ENCODE peak calls at places on chromosomes 12 and 14, in four cellular contexts. F, L, Q and A are unnamed samples.

GRCh38 chr14:106021832-106022231 is 495.4 kb downstream of the TMEM121 start:
- DNase-seq in L (no peak), F (no peak), Q (no peak), A (no peak)

GRCh38 chr12:47817272-47818006 is 2.3 kb downstream of the HDAC7 start:
- DNase-seq in Q (no peak), F (no peak), L (no peak), A (no peak)

GRCh38 chr12:47577213-47577612 is 128.6 kb downstream of the RPAP3 start:
- DNase-seq in F (no peak), L (no peak), Q (no peak), A (no peak)

GRCh38 chr14:52610187-52610586 is 57.6 kb downstream of the GPR137C start:
- DNase-seq in F (no peak), L (no peak), Q (no peak), A (no peak)

GRCh38 chr12:34348836-34349672 is 326.8 kb downstream of the ALG10 start:
- DNase-seq in L (no peak), Q (no peak), F (no peak), A (no peak)

GRCh38 chr12:122866379-122866778 is 29.5 kb downstream of the VPS37B start:
- DNase-seq in Q (no peak), F (no peak), L (no peak), A (no peak)

GRCh38 chr12:109544955-109545531 is 28.3 kb downstream of the MMAB start:
- DNase-seq in F (no peak), Q (peak), L (no peak), A (no peak)

GRCh38 chr14:85564841-85565527 is 35.0 kb downstream of the FLRT2 start:
- DNase-seq in Q (no peak), L (no peak), F (no peak), A (no peak)

GRCh38 chr12:3116106-3116898 is 39.1 kb downstream of the TSPAN9 start:
- DNase-seq in L (no peak), Q (no peak), F (no peak), A (no peak)

GRCh38 chr14:101315802-101316296 is 245.4 kb upstream of the DIO3 start:
- DNase-seq in Q (peak), F (no peak), L (no peak), A (no peak)

GRCh38 chr12:7542046-7542445 is 38.5 kb upstream of the CD163 start:
- DNase-seq in F (no peak), L (no peak), Q (no peak), A (no peak)

GRCh38 chr12:69879007-69879960 is 54.3 kb downstream of the MYRFL start:
- DNase-seq in Q (peak), F (no peak), L (peak), A (no peak)

GRCh38 chr12:19764408-19764807 is 325.1 kb downstream of the AEBP2 start:
- DNase-seq in F (no peak), L (no peak), Q (no peak), A (no peak)

GRCh38 chr12:12024958-12025682 is 45.6 kb upstream of the BCL2L14 start:
- DNase-seq in Q (no peak), F (no peak), L (no peak), A (no peak)

GRCh38 chr14:79056879-79057278 is 886.7 kb downstream of the NRXN3 start:
- DNase-seq in L (no peak), F (no peak), Q (no peak), A (no peak)

GRCh38 chr14:64107438-64107837 is 186.7 kb downstream of the ESR2 start:
- DNase-seq in F (no peak), L (no peak), Q (no peak), A (no peak)

GRCh38 chr14:78358631-78359030 is 188.5 kb downstream of the NRXN3 start:
- DNase-seq in F (no peak), Q (no peak), L (no peak), A (no peak)

GRCh38 chr14:41505491-41505890 is 101.2 kb upstream of the LRFN5 start:
- DNase-seq in Q (peak), L (no peak), F (peak), A (no peak)

GRCh38 chr12:70660620-70661219 is 23.5 kb upstream of the PTPRB start:
- DNase-seq in L (no peak), Q (peak), F (no peak), A (peak)

GRCh38 chr12:109696485-109697269 is 16.9 kb upstream of the FAM222A start:
- DNase-seq in F (no peak), L (no peak), Q (no peak), A (no peak)

GRCh38 chr12:11650697-11651281 is 1.3 kb downstream of the ETV6 start:
- DNase-seq in L (no peak), F (no peak), Q (peak), A (no peak)

GRCh38 chr12:62785941-62786559 is 148.9 kb downstream of the PPM1H start:
- DNase-seq in L (peak), F (no peak), Q (peak), A (peak)

GRCh38 chr14:60707858-60708257 is 16.3 kb downstream of the SIX4 start:
- DNase-seq in F (no peak), L (no peak), Q (no peak), A (no peak)

GRCh38 chr12:75505706-75506312 is 5.6 kb downstream of the KRR1 start:
- DNase-seq in Q (peak), L (no peak), F (no peak), A (no peak)

GRCh38 chr12:75509621-75510020 is 1.8 kb downstream of the KRR1 start:
- DNase-seq in L (no peak), Q (peak), F (no peak), A (no peak)

GRCh38 chr12:75508159-75508558 is 3.2 kb downstream of the KRR1 start:
- DNase-seq in L (no peak), Q (no peak), F (no peak), A (no peak)

DNA sequence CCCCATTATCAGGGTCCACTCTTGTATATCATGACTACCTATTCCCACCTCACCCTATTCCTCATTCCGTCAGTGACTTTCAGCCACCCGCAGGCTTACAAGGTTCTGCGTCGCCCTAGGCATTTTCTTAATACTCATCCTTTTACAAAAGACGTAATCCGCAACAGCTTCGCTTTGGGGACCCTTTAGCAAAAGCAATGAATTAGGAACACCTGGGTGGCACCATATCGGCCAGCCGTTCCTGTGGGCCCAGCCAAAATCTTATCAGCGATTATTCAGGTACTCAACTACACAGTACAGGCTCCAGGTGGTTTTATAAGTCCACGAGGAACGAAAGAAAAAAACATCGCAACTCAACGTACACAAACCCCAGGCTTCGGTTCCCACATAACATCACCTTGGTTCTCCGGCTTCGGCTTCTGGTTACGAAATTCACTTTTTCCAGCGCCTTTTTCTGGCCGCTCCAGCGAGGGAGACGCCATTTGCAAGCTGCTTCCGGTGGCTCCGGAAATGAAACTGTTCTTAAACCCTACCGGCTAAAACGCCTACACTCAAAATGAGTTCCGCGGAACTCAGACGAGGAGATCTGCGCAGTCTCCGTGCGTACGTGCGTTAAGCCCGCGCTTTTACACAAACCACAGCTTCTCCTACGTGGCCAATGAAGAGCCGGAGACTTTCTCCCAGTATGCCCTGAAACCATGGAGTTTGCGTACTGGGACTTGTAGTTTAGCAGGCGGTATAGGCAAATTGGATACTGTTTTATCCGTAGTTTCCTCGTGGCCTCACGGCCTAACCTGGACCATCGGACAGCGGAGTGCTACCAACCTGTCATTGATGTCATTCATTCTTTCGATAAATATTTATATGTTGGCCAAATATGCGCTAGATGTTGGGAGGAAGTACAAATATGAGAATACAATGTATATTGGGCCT is at the start of gene KRR1:
- DNase-seq in L (peak), Q (peak), F (peak), A (peak)
- TF ChIP-seq CTCF in L (no peak), Q (no peak), F (no peak), A (peak)

GRCh38 chr12:115946092-115946491 is 331.4 kb downstream of the MED13L start:
- DNase-seq in Q (no peak), L (no peak), F (no peak), A (no peak)
- TF ChIP-seq CTCF in Q (no peak), L (no peak), F (no peak), A (no peak)

GRCh38 chr12:52186135-52186840 is 5.5 kb downstream of the KRT80 start:
- DNase-seq in L (no peak), F (no peak), Q (peak), A (no peak)

GRCh38 chr12:52185400-52185967 is 6.3 kb downstream of the KRT80 start:
- DNase-seq in F (no peak), L (no peak), Q (no peak), A (no peak)

GRCh38 chr12:52183971-52184370 is 7.8 kb downstream of the KRT80 start:
- DNase-seq in Q (no peak), F (no peak), L (no peak), A (no peak)

GRCh38 chr12:52183544-52183910 is 8.3 kb downstream of the KRT80 start:
- DNase-seq in F (no peak), Q (no peak), L (no peak), A (no peak)

DNA sequence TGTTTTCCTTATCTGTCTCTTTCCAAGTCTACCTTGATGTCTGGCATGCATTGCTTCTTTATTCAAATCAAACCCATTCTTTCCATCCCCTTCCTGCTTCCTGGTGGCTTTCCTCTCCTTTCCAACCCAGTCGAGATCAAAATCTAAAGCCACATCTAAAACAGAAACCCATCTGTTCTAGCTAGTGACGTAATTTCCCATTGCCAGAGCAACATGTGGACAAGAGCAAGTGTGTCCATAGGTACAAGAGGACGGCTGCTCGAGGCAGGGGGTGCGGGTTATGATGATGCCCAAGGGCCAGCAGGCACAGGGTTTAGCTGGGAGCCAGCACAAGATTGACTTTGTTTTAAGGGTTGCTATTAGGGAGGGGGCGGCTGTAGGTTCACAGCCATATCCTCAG is 7.0 kb downstream of the KRT80 start:
- DNase-seq in L (no peak), F (no peak), Q (no peak), A (no peak)
- TF ChIP-seq CTCF in L (no peak), F (no peak), Q (no peak), A (no peak)

DNA sequence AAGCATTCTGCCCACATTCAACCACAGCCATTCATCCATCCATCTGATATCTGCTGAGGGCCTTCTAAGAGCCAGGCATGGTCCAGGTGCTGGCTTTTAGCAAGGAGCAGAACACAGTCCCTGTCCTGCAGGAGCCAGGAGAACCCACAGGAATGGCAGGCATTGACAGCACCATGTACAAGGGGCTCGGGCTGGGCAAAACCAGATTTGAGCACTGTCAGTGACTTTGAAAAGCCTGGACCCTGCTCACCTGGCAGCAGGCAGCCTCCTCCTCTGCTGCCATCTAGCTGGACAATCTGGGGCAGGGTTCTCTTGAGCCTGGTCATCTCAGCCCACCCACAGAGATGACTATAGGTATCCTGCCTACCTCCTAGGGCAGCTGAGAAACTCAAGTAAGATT is 136.9 kb downstream of the ZFP36L1 start:
- DNase-seq in F (no peak), Q (no peak), L (no peak), A (no peak)
- TF ChIP-seq CTCF in F (peak), Q (peak), L (no peak), A (peak)

DNA sequence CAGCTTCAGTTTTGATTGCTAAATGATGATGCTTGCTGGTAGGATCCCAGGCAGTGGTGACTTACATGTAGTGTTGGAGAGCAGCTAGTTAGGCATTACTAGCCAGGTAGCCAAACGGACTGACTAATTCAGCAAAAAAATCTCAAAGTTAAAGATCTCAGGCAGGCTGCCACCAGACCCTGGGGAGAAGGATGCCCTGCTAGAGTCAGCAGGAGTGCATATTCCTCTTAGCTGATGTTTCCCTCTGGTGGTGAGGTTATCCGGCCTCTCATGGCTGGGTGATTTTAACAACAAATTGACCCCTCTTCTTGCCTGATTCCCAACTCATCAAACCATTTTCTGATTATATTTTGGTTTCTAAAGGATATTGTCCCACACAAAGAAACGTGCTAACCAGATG is 2.8 kb downstream of the EFS start:
- DNase-seq in L (no peak), Q (no peak), F (no peak), A (no peak)
- TF ChIP-seq CTCF in L (no peak), Q (peak), F (no peak), A (peak)

GRCh38 chr12:14937689-14938088 is 648 bp downstream of the ERP27 start:
- DNase-seq in Q (no peak), L (no peak), F (no peak), A (no peak)
- TF ChIP-seq CTCF in Q (peak), L (no peak), F (peak), A (peak)

DNA sequence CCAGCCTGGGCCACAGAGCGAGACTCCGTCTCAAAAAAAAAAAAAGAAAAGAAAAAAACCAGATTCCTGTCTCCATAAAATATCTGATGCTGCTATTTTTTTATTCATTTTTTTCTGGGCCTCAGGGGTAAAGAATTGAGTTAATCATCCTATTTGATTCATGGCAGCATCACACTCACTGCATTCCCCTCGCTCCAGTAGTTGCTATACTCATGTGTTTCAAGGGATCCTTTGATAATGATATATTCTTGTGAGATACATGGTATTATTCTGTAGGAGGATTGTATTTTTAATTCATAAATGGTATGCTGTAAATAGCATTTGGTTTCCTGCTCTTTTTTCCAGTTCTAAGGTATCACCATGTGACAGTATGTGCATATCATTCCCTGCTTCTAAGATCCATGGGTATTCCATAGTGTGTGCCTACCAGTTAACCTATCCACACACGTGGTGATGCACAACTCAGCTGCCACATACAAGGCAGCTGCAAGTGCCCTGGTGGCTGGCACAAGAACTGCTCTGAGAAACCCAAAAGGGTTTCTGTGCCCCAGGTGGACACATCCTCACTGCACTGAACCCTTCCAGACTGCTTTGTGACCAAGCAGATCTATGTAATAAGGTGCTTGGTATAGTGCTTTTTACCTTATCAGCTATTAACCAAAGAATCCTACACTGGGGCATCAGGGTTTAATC is 74.7 kb downstream of the ZFP36L1 start:
- DNase-seq in Q (peak), L (no peak), F (no peak), A (no peak)
- TF ChIP-seq CTCF in Q (peak), L (no peak), F (peak), A (peak)

DNA sequence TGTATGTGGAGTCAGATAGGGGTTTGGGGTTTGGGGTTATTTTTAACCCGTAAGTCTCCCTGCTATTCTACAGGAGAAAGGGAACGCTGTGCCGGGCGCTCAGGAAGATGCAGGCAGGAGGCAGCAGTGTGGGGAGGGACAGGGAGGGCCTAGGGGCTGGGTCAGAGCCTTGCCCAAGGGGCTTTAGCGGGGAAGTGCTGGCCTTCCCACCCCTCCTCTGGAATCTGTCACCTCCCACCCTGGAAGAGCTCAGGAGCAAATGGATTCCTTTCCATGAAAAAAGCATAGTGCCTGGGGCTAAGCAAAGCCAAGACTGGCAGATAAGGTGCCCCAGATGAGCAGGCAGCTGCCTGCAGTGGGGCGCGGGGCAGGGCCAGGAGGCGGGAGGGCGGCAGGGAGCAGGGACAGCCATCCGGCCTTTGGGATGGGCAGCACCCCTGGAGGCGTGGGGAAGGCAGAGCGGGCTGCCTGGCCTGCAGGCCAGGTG is 7.3 kb upstream of the INF2 start:
- DNase-seq in L (no peak), F (peak), Q (peak), A (no peak)
- TF ChIP-seq CTCF in L (no peak), F (no peak), Q (no peak), A (no peak)

DNA sequence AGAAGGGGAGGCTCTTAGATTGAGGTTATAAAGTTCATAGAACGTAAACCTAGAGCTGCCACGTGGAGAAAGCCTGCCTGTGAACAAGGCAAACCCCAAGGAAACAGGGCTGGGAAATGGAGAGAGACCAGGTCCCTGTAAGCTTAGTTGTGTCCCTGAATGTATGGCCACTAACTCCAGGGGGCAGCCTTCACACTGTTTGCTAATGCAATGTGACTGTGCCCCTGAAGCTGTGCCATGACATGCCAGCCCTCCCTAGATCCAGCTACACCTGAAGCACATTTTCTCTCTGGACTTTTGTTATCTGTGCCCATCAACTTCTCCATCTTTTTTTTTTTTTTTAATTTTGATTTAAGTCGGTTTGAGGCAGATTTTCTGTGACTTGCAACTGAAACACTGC is 60.6 kb upstream of the TMCC3 start:
- DNase-seq in F (no peak), Q (no peak), L (no peak), A (no peak)
- TF ChIP-seq CTCF in F (peak), Q (peak), L (no peak), A (peak)

GRCh38 chr12:91810531-91810930 is 335.1 kb downstream of the BTG1 start:
- DNase-seq in L (no peak), Q (no peak), F (no peak), A (no peak)
- TF ChIP-seq CTCF in L (no peak), Q (no peak), F (no peak), A (no peak)